ENCODE peak calls at places on chromosome 1, in four cellular contexts. One of them, this sample, is unnamed.

GRCh38 chr1:82220754-82221153 is 420.0 kb downstream of the ADGRL2 start:
- DNase-seq in NCI-H187: no peak
- DNase-seq in lung: no peak
- DNase-seq in T-helper 9 cell: no peak
- DNase-seq in this sample: no peak

GRCh38 chr1:240128361-240128760 is 36.7 kb downstream of the FMN2 start:
- DNase-seq in NCI-H187: no peak
- DNase-seq in lung: no peak
- DNase-seq in T-helper 9 cell: no peak
- DNase-seq in this sample: no peak

GRCh38 chr1:155968670-155969069 is 9.7 kb downstream of the ARHGEF2 start:
- DNase-seq in NCI-H187: no peak
- DNase-seq in lung: no peak
- DNase-seq in T-helper 9 cell: no peak
- DNase-seq in this sample: no peak

GRCh38 chr1:119373465-119373864 is 4.9 kb downstream of the HAO2 start:
- DNase-seq in NCI-H187: no peak
- DNase-seq in lung: no peak
- DNase-seq in T-helper 9 cell: no peak
- DNase-seq in this sample: no peak

GRCh38 chr1:214492405-214493075 is 58.9 kb downstream of the PTPN14 start:
- DNase-seq in NCI-H187: no peak
- DNase-seq in lung: no peak
- DNase-seq in T-helper 9 cell: no peak
- DNase-seq in this sample: no peak

GRCh38 chr1:84719477-84720274 is 29.4 kb upstream of the SSX2IP start:
- DNase-seq in NCI-H187: no peak
- DNase-seq in lung: no peak
- DNase-seq in T-helper 9 cell: no peak
- DNase-seq in this sample: no peak

GRCh38 chr1:160708821-160709220 is 2.8 kb downstream of the CD48 start:
- DNase-seq in NCI-H187: no peak
- DNase-seq in lung: no peak
- DNase-seq in T-helper 9 cell: no peak
- DNase-seq in this sample: peak

GRCh38 chr1:19700046-19700777 is 35.5 kb downstream of the HTR6 start:
- DNase-seq in NCI-H187: no peak
- DNase-seq in lung: no peak
- DNase-seq in T-helper 9 cell: no peak
- DNase-seq in this sample: no peak

GRCh38 chr1:98556521-98557158 is 104.9 kb upstream of the SNX7 start:
- DNase-seq in NCI-H187: no peak
- DNase-seq in lung: no peak
- DNase-seq in T-helper 9 cell: no peak
- DNase-seq in this sample: no peak

GRCh38 chr1:44361478-44361877 is 6.4 kb upstream of the ERI3 start:
- DNase-seq in NCI-H187: no peak
- DNase-seq in lung: no peak
- DNase-seq in T-helper 9 cell: no peak
- DNase-seq in this sample: no peak

GRCh38 chr1:48691429-48692001 is 85.2 kb downstream of the BEND5 start:
- DNase-seq in NCI-H187: no peak
- DNase-seq in lung: no peak
- DNase-seq in T-helper 9 cell: no peak
- DNase-seq in this sample: no peak

This sample was measured in activated T-helper 2 cell treated with anti-CD3 and anti-CD28 coated beads, Interferon-gamma antibody, Interleukin-2, Interleukin-4, amounts not matched to agents 10 μg/mL and 5 μg/mL and 100 μg/mL, durations not matched to agents 14 hours and 24 hours and 36 hours.